ENCODE peak calls at places on chromosomes 6 and 20, in five cellular contexts. One of them, this sample, is unnamed.
A peak's percentile ranks its signal among the peaks of the same experiment; 100 is the strongest.

GRCh38 chr6:153129873-153130514 is 1.1 kb downstream of the RGS17 start:
- DNase-seq in esophagus muscularis mucosa: no peak
- DNase-seq in heart left ventricle: no peak
- DNase-seq in uterus: no peak
- DNase-seq in stomach: no peak
- DNase-seq in this sample: peak; percentile 15

GRCh38 chr6:50994026-50994720 is 175.5 kb downstream of the TFAP2B start:
- DNase-seq in uterus: no peak
- DNase-seq in heart left ventricle: no peak
- DNase-seq in esophagus muscularis mucosa: no peak
- DNase-seq in stomach: no peak
- DNase-seq in this sample: no peak

GRCh38 chr20:51533291-51534172 is 9.0 kb downstream of the NFATC2 start:
- DNase-seq in uterus: no peak
- DNase-seq in stomach: no peak
- DNase-seq in esophagus muscularis mucosa: no peak
- DNase-seq in heart left ventricle: no peak
- DNase-seq in this sample: no peak

GRCh38 chr6:147204060-147204785 is at the start of gene STXBP5:
- DNase-seq in esophagus muscularis mucosa: no peak
- DNase-seq in stomach: peak; percentile 66
- DNase-seq in heart left ventricle: peak; percentile 51
- DNase-seq in uterus: peak; percentile 47
- DNase-seq in this sample: peak; percentile 66

GRCh38 chr20:49742948-49743347 is 29.3 kb upstream of the B4GALT5 start:
- DNase-seq in stomach: no peak
- DNase-seq in esophagus muscularis mucosa: no peak
- DNase-seq in uterus: no peak
- DNase-seq in heart left ventricle: no peak
- DNase-seq in this sample: no peak

GRCh38 chr6:26230336-26230735 is 134.7 kb upstream of the BTN3A2 start:
- DNase-seq in heart left ventricle: no peak
- DNase-seq in stomach: no peak
- DNase-seq in uterus: no peak
- DNase-seq in esophagus muscularis mucosa: no peak
- DNase-seq in this sample: no peak

GRCh38 chr20:8220716-8221115 is 88.7 kb downstream of the PLCB1 start:
- DNase-seq in esophagus muscularis mucosa: no peak
- DNase-seq in heart left ventricle: no peak
- DNase-seq in uterus: no peak
- DNase-seq in stomach: no peak
- DNase-seq in this sample: no peak

GRCh38 chr6:1987640-1988039 is 257.8 kb downstream of the GMDS start:
- DNase-seq in esophagus muscularis mucosa: no peak
- DNase-seq in uterus: no peak
- DNase-seq in stomach: no peak
- DNase-seq in heart left ventricle: no peak
- DNase-seq in this sample: no peak

GRCh38 chr6:170553686-170554085 is 483 bp upstream of the TBP start:
- DNase-seq in esophagus muscularis mucosa: no peak
- DNase-seq in uterus: no peak
- DNase-seq in heart left ventricle: no peak
- DNase-seq in stomach: peak; percentile 32
- DNase-seq in this sample: no peak

GRCh38 chr6:134079406-134079921 is 27.0 kb upstream of the SLC2A12 start:
- DNase-seq in uterus: no peak
- DNase-seq in esophagus muscularis mucosa: peak; percentile 55
- DNase-seq in heart left ventricle: no peak
- DNase-seq in stomach: peak; percentile 33
- DNase-seq in this sample: no peak

GRCh38 chr6:56148488-56149190 is 98.7 kb downstream of the COL21A1 start:
- DNase-seq in esophagus muscularis mucosa: no peak
- DNase-seq in heart left ventricle: no peak
- DNase-seq in uterus: no peak
- DNase-seq in stomach: no peak
- DNase-seq in this sample: no peak

GRCh38 chr20:54048489-54048888 is 21.9 kb downstream of the BCAS1 start:
- DNase-seq in uterus: no peak
- DNase-seq in stomach: no peak
- DNase-seq in esophagus muscularis mucosa: no peak
- DNase-seq in heart left ventricle: no peak
- DNase-seq in this sample: no peak

GRCh38 chr20:2401527-2401926 is 20.8 kb downstream of the TGM6 start:
- DNase-seq in heart left ventricle: no peak
- DNase-seq in stomach: no peak
- DNase-seq in esophagus muscularis mucosa: peak; percentile 10
- DNase-seq in uterus: no peak
- DNase-seq in this sample: no peak

GRCh38 chr6:54390362-54390761 is 82.1 kb downstream of the TINAG start:
- DNase-seq in uterus: no peak
- DNase-seq in heart left ventricle: no peak
- DNase-seq in stomach: no peak
- DNase-seq in esophagus muscularis mucosa: no peak
- DNase-seq in this sample: no peak

GRCh38 chr20:6533828-6534388 is 233.6 kb upstream of the BMP2 start:
- DNase-seq in heart left ventricle: no peak
- DNase-seq in stomach: no peak
- DNase-seq in esophagus muscularis mucosa: no peak
- DNase-seq in uterus: no peak
- DNase-seq in this sample: peak; percentile 65

GRCh38 chr20:19211661-19212523 is 550 bp upstream of the SLC24A3 start:
- DNase-seq in stomach: peak; percentile 39
- DNase-seq in uterus: peak; percentile 64
- DNase-seq in heart left ventricle: peak; percentile 30
- DNase-seq in esophagus muscularis mucosa: no peak
- DNase-seq in this sample: peak; percentile 85

GRCh38 chr6:34745277-34746103 is 11.8 kb upstream of the SNRPC start:
- DNase-seq in uterus: no peak
- DNase-seq in stomach: peak; percentile 82
- DNase-seq in esophagus muscularis mucosa: no peak
- DNase-seq in heart left ventricle: no peak
- DNase-seq in this sample: no peak

GRCh38 chr6:33292996-33293682 is 3.7 kb downstream of the PFDN6 start:
- DNase-seq in esophagus muscularis mucosa: no peak
- DNase-seq in heart left ventricle: no peak
- DNase-seq in stomach: no peak
- DNase-seq in uterus: no peak
- DNase-seq in this sample: no peak

GRCh38 chr20:59004493-59004762 is 2.6 kb downstream of the CTSZ start:
- DNase-seq in stomach: peak; percentile 61
- DNase-seq in esophagus muscularis mucosa: no peak
- DNase-seq in uterus: no peak
- DNase-seq in heart left ventricle: peak; percentile 73
- DNase-seq in this sample: peak; percentile 24

GRCh38 chr6:92485487-92485886 is 933.9 kb downstream of the EPHA7 start:
- DNase-seq in esophagus muscularis mucosa: no peak
- DNase-seq in uterus: no peak
- DNase-seq in heart left ventricle: no peak
- DNase-seq in stomach: no peak
- DNase-seq in this sample: no peak

DNA sequence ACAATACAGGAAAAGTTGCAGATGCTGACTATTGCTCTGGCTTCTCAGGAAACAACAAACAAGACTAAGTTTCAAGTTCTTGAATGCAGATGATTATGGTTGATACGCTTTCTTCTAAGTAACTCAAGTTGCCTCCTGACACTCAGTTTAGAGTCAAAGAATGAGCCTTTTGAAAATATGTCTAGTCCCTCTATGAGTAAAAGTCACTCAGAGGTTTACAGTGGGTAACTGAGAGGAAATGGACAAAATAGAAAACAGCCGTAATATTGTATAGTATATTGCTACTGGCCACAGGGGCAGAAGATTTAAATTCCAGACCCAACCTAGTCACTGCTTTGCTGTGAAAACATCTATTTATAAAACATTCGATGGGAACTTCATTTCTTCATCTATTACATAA is 280.0 kb upstream of the ID4 start:
- DNase-seq in heart left ventricle: no peak
- DNase-seq in esophagus muscularis mucosa: no peak
- DNase-seq in uterus: no peak
- DNase-seq in stomach: no peak
- DNase-seq in this sample: no peak
- H3K4me3 ChIP-seq in heart left ventricle: no peak overlapping the region
- H3K4me3 ChIP-seq in esophagus muscularis mucosa: no peak overlapping the region
- H3K4me3 ChIP-seq in uterus: no peak overlapping the region
- H3K4me3 ChIP-seq in stomach: no peak overlapping the region
- H3K4me3 ChIP-seq in this sample: no peak overlapping the region

GRCh38 chr6:139369068-139369467 is 5.4 kb downstream of the CITED2 start:
- DNase-seq in heart left ventricle: no peak
- DNase-seq in stomach: no peak
- DNase-seq in uterus: no peak
- DNase-seq in esophagus muscularis mucosa: no peak
- DNase-seq in this sample: no peak

GRCh38 chr6:139370707-139371345 is 3.6 kb downstream of the CITED2 start:
- DNase-seq in uterus: no peak
- DNase-seq in stomach: no peak
- DNase-seq in esophagus muscularis mucosa: no peak
- DNase-seq in heart left ventricle: no peak
- DNase-seq in this sample: no peak

GRCh38 chr6:139368661-139369060 is 5.8 kb downstream of the CITED2 start:
- DNase-seq in heart left ventricle: no peak
- DNase-seq in uterus: no peak
- DNase-seq in esophagus muscularis mucosa: no peak
- DNase-seq in stomach: no peak
- DNase-seq in this sample: no peak

GRCh38 chr6:139370047-139370706 is 4.3 kb downstream of the CITED2 start:
- DNase-seq in stomach: no peak
- DNase-seq in uterus: no peak
- DNase-seq in esophagus muscularis mucosa: no peak
- DNase-seq in heart left ventricle: no peak
- DNase-seq in this sample: peak; percentile 68

DNA sequence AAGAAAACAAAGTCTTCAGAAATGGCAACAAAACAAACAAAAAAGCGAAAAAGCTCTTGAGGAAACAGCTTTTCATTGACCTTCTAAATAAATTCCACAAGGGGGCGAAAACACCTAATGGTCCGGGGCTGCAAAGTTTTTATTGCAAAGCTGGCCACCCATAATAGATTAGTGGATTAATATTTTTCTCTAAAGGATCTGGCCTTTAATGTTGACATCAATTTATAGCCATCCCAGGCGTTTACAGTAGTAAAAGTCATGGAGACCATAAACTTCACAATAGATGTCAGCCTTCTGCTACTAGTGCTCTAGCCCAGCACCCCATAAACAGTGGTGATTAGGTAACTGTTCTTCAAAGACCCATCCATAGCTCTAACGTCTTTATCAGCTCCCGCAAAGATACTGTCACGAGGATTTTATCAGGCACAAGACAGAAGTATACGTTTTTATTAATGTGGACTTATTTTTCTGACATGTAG is 4.8 kb downstream of the CITED2 start:
- DNase-seq in stomach: no peak
- DNase-seq in esophagus muscularis mucosa: no peak
- DNase-seq in uterus: no peak
- DNase-seq in heart left ventricle: no peak
- DNase-seq in this sample: peak; percentile 39
- TF ChIP-seq POLR2A in stomach: no peak
- TF ChIP-seq POLR2A in esophagus muscularis mucosa: no peak
- TF ChIP-seq POLR2A in uterus: no peak
- TF ChIP-seq POLR2A in heart left ventricle: no peak
- TF ChIP-seq POLR2A in this sample: no peak

GRCh38 chr6:18221288-18221615 is 43.1 kb downstream of the DEK start:
- DNase-seq in heart left ventricle: no peak
- DNase-seq in stomach: no peak
- DNase-seq in uterus: no peak
- DNase-seq in esophagus muscularis mucosa: no peak
- DNase-seq in this sample: no peak

GRCh38 chr6:18226451-18226850 is 37.9 kb downstream of the DEK start:
- DNase-seq in stomach: no peak
- DNase-seq in esophagus muscularis mucosa: no peak
- DNase-seq in heart left ventricle: no peak
- DNase-seq in uterus: no peak
- DNase-seq in this sample: peak; percentile 36
- H3K27ac ChIP-seq in stomach: no peak overlapping the region
- H3K27ac ChIP-seq in esophagus muscularis mucosa: no peak overlapping the region
- H3K27ac ChIP-seq in heart left ventricle: no peak overlapping the region
- H3K27ac ChIP-seq in uterus: no peak overlapping the region
- H3K27ac ChIP-seq in this sample: peak overlapping the region; percentile 35

DNA sequence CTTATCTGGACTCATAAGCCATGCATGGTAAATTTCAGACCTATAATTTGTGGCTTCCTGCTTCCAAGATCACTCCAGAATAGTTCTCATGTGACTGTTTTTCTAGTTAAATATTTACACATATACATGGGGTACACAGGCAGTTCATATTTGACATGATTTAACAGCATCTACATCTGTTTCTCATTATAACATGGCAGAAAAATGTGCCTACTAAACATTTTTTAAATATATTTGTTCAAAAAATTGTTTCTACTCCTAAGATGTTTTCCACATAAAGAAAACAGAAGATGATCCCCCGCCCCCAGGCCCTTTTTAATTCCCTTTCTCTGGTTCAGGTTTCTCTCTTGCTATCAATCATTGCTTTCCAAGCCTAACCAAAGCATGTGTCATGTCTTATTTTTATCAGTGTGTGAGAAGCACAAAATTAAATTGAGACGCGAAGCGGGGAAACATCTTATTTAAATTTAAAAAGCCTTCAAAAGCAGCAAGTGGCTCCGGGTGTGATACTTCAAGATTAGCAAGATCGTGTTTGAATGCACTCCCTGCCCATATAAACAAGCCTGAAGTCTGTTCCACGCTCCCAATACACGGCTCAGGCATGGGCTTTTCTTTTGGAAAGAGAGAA is 37.3 kb downstream of the IPCEF1 start:
- DNase-seq in esophagus muscularis mucosa: no peak
- DNase-seq in heart left ventricle: no peak
- DNase-seq in stomach: no peak
- DNase-seq in uterus: no peak
- DNase-seq in this sample: no peak
- H3K4me3 ChIP-seq in esophagus muscularis mucosa: no peak overlapping the region
- H3K4me3 ChIP-seq in heart left ventricle: no peak overlapping the region
- H3K4me3 ChIP-seq in stomach: no peak overlapping the region
- H3K4me3 ChIP-seq in uterus: no peak overlapping the region
- H3K4me3 ChIP-seq in this sample: no peak overlapping the region

GRCh38 chr6:43769526-43770416 is at the start of gene VEGFA:
- DNase-seq in heart left ventricle: peak; percentile 93
- DNase-seq in stomach: peak; percentile 92
- DNase-seq in uterus: peak; percentile 91
- DNase-seq in esophagus muscularis mucosa: peak; percentile 96
- DNase-seq in this sample: peak; percentile 88

GRCh38 chr6:43771858-43772570 is 2.0 kb downstream of the VEGFA start:
- DNase-seq in uterus: peak; percentile 70
- DNase-seq in stomach: peak; percentile 85
- DNase-seq in heart left ventricle: peak; percentile 86
- DNase-seq in esophagus muscularis mucosa: no peak
- DNase-seq in this sample: peak; percentile 36

GRCh38 chr6:43768983-43769525 is 957 bp upstream of the VEGFA start:
- DNase-seq in esophagus muscularis mucosa: no peak
- DNase-seq in uterus: peak; percentile 90
- DNase-seq in stomach: no peak
- DNase-seq in heart left ventricle: peak; percentile 81
- DNase-seq in this sample: peak; percentile 25

GRCh38 chr6:43771210-43771857 is 1.3 kb downstream of the VEGFA start:
- DNase-seq in esophagus muscularis mucosa: no peak
- DNase-seq in uterus: peak; percentile 64
- DNase-seq in stomach: peak; percentile 76
- DNase-seq in heart left ventricle: peak; percentile 79
- DNase-seq in this sample: peak; percentile 45

GRCh38 chr6:43770417-43771209 is 602 bp downstream of the VEGFA start:
- DNase-seq in esophagus muscularis mucosa: no peak
- DNase-seq in uterus: peak; percentile 57
- DNase-seq in heart left ventricle: peak; percentile 87
- DNase-seq in stomach: peak; percentile 63
- DNase-seq in this sample: peak; percentile 76
- TF ChIP-seq POLR2A in esophagus muscularis mucosa: no peak
- TF ChIP-seq POLR2A in uterus: peak; percentile 8
- TF ChIP-seq POLR2A in heart left ventricle: peak; percentile 36
- TF ChIP-seq POLR2A in stomach: no peak
- TF ChIP-seq POLR2A in this sample: no peak